ENCODE peak calls at places on chromosome 9, in five cellular contexts. S, F, K, B and L are unnamed samples.

GRCh38 chr9:137241490-137242328 is 622 bp downstream of the TUBB4B start:
- DNase-seq in K (no peak), S (peak; percentile 27), F (no peak), B (peak; percentile 83), L (peak; percentile 90)

GRCh38 chr9:22052376-22052945 is 43.4 kb upstream of the CDKN2B start:
- DNase-seq in S (peak; percentile 41), B (peak; percentile 79), F (peak; percentile 40), K (no peak), L (peak; percentile 52)

GRCh38 chr9:111438576-111439235 is 45.5 kb downstream of the ECPAS start:
- DNase-seq in F (peak; percentile 44), B (peak; percentile 58), S (no peak), K (no peak), L (no peak)

GRCh38 chr9:14501366-14501765 is 187.4 kb upstream of the NFIB start:
- DNase-seq in S (no peak), F (no peak), B (no peak), K (no peak), L (no peak)

GRCh38 chr9:92181296-92181695 is 66.1 kb upstream of the SPTLC1 start:
- DNase-seq in K (no peak), B (no peak), F (no peak), S (no peak), L (no peak)

GRCh38 chr9:127923771-127924170 is 6.8 kb downstream of the PIP5KL1 start:
- DNase-seq in B (peak; percentile 86), F (no peak), S (peak; percentile 66), K (no peak), L (peak; percentile 88)

GRCh38 chr9:101795147-101795546 is 56.7 kb upstream of the GRIN3A start:
- DNase-seq in S (no peak), B (no peak), K (no peak), F (no peak), L (no peak)

GRCh38 chr9:132970306-132971062 is 8.0 kb upstream of the GFI1B start:
- DNase-seq in K (no peak), F (no peak), B (no peak), S (no peak), L (no peak)